ENCODE peak calls at places on chromosomes 7 and 10, in six cellular contexts. E is H54, P is heart left ventricle, T is spleen, Q is esophagus squamous epithelium, H is K562. Y is an unnamed sample.

GRCh38 chr7:55961994-55962393 is 2.4 kb upstream of the NIPSNAP2 start:
- DNase-seq in Q (no peak), P (no peak), E (no peak), H (no peak), T (no peak), Y (peak)

GRCh38 chr10:102727037-102727818 is 12.8 kb downstream of the SFXN2 start:
- DNase-seq in T (no peak), Q (no peak), E (no peak), H (no peak), P (no peak), Y (no peak)

GRCh38 chr10:84762754-84763394 is 434.5 kb downstream of the CCSER2 start:
- DNase-seq in Q (no peak), H (peak), E (peak), P (no peak), T (no peak), Y (no peak)

GRCh38 chr7:81665236-81665635 is 104.6 kb downstream of the HGF start:
- DNase-seq in T (no peak), Q (no peak), P (no peak), E (no peak), H (no peak), Y (no peak)

GRCh38 chr10:87866575-87866974 is 3.1 kb downstream of the PTEN start:
- DNase-seq in T (no peak), P (no peak), Q (no peak), E (no peak), H (no peak), Y (peak)

GRCh38 chr7:1779445-1779844 is 109.4 kb downstream of the ELFN1 start:
- DNase-seq in Q (no peak), P (no peak), T (no peak), H (no peak), E (no peak), Y (no peak)

GRCh38 chr7:15397921-15398560 is 163.8 kb downstream of the AGMO start:
- DNase-seq in E (no peak), Q (no peak), T (no peak), P (no peak), H (no peak), Y (no peak)

GRCh38 chr10:77391605-77392235 is 245.9 kb downstream of the KCNMA1 start:
- DNase-seq in E (peak), T (no peak), P (peak), Q (no peak), H (peak), Y (peak)

GRCh38 chr10:64506963-64507362 is 985.8 kb downstream of the REEP3 start:
- DNase-seq in E (no peak), Q (no peak), P (no peak), T (no peak), H (no peak), Y (peak)

GRCh38 chr7:2645274-2645868 is 13.6 kb downstream of the TTYH3 start:
- DNase-seq in E (no peak), H (no peak), Q (no peak), T (peak), P (no peak), Y (no peak)

GRCh38 chr10:50275650-50276235 is 24.4 kb upstream of the ASAH2 start:
- DNase-seq in Q (no peak), E (no peak), T (peak), P (no peak), H (peak), Y (peak)

GRCh38 chr10:132610071-132610701 is 72.6 kb downstream of the INPP5A start:
- DNase-seq in E (no peak), H (no peak), Q (no peak), P (no peak), T (peak), Y (no peak)

GRCh38 chr7:36984051-36984492 is 259.8 kb upstream of the AOAH start:
- DNase-seq in H (no peak), E (no peak), P (no peak), T (no peak), Q (no peak), Y (no peak)

GRCh38 chr10:75034131-75034512 is 77.3 kb upstream of the SAMD8 start:
- DNase-seq in P (no peak), H (no peak), T (no peak), E (no peak), Q (no peak), Y (no peak)

GRCh38 chr7:74478671-74479065 is 25.0 kb downstream of the GTF2IRD1 start:
- DNase-seq in T (no peak), H (no peak), E (no peak), Q (no peak), P (no peak), Y (no peak)

GRCh38 chr10:98855403-98856189 is 380.1 kb downstream of the HPSE2 start:
- DNase-seq in H (no peak), Q (no peak), P (no peak), T (no peak), E (no peak), Y (no peak)

GRCh38 chr7:14092376-14092775 is 102.9 kb upstream of the ETV1 start:
- DNase-seq in Q (no peak), H (no peak), P (no peak), E (no peak), T (no peak), Y (no peak)

GRCh38 chr7:51539840-51540239 is 223.2 kb upstream of the COBL start:
- DNase-seq in H (no peak), Q (no peak), P (no peak), T (no peak), E (no peak), Y (no peak)

GRCh38 chr7:16301251-16301650 is 120.1 kb downstream of the CRPPA start:
- DNase-seq in Q (no peak), T (no peak), H (no peak), P (no peak), E (no peak), Y (no peak)

GRCh38 chr10:20963056-20963455 is 65.9 kb upstream of the NEBL start:
- DNase-seq in H (no peak), E (no peak), Q (no peak), T (no peak), P (no peak), Y (no peak)

GRCh38 chr7:22052221-22052639 is 106.5 kb upstream of the CDCA7L start:
- DNase-seq in Q (no peak), T (no peak), P (no peak), E (no peak), H (no peak), Y (no peak)

GRCh38 chr10:117160567-117160966 is 22.5 kb upstream of the VAX1 start:
- DNase-seq in E (no peak), T (no peak), Q (no peak), H (no peak), P (no peak), Y (no peak)

GRCh38 chr10:117161386-117162033 is 23.4 kb upstream of the VAX1 start:
- DNase-seq in H (no peak), T (no peak), P (no peak), Q (no peak), E (no peak), Y (no peak)

GRCh38 chr10:117163061-117163953 is 25.2 kb upstream of the VAX1 start:
- DNase-seq in H (peak), E (no peak), P (no peak), Q (no peak), T (no peak), Y (no peak)

GRCh38 chr10:117163954-117164292 is 25.9 kb upstream of the VAX1 start:
- DNase-seq in Q (no peak), H (no peak), P (no peak), E (no peak), T (no peak), Y (no peak)

GRCh38 chr10:117162093-117163021 is 24.3 kb upstream of the VAX1 start:
- DNase-seq in T (no peak), E (no peak), P (no peak), H (no peak), Q (no peak), Y (no peak)
- TF ChIP-seq POLR2A in T (no peak), E (no peak), P (no peak), H (no peak), Q (no peak), Y (no peak)

DNA sequence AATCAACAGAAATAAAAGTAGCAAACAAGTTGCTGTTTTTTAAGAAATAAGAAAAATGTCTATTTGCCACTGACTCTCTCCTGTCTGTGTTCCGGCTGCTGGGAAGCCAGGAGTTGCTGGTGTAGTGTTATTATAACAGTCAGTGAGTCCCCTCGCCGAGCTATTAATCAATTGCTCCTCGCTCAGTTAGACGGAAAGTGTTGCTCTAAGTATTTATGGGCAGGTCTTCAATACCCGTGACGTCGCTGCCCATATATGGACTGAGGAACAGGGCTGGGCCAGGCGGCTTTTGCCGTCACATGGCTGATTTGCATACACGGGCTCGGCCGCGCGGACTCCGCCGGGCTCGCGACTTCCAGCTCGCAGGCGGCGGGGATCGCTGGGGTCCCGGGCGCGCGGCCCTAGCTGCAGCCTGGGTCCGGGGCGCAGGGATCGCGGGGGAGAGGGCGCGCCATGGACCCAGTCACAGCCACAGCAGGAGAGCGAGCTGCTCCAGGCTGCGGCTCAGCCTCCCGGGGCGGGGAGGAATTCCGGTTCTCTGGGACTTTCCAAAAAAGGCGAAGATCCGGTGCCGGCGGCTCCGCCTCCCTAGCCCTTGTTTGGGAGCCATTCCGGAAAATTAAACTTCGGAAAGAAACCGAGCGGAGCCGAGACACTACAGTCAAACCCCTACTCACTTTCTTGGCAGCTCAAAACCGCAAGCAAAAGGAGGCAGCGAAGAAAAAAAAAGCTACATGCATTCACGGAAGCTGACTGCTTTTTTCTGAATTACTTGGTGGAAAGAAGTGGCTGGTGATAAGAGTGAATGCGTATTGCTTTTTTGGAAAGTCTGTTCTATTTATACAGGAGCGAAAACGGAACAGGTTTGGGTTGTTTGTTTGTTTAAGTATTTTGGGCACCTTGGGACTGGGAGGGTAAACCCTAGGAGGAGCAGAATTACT is at the start of gene EGR2:
- DNase-seq in Q (peak), H (peak), P (peak), E (peak), T (peak), Y (peak)
- TF ChIP-seq POLR2A in Q (no peak), H (peak), P (no peak), E (no peak), T (no peak), Y (peak)

DNA sequence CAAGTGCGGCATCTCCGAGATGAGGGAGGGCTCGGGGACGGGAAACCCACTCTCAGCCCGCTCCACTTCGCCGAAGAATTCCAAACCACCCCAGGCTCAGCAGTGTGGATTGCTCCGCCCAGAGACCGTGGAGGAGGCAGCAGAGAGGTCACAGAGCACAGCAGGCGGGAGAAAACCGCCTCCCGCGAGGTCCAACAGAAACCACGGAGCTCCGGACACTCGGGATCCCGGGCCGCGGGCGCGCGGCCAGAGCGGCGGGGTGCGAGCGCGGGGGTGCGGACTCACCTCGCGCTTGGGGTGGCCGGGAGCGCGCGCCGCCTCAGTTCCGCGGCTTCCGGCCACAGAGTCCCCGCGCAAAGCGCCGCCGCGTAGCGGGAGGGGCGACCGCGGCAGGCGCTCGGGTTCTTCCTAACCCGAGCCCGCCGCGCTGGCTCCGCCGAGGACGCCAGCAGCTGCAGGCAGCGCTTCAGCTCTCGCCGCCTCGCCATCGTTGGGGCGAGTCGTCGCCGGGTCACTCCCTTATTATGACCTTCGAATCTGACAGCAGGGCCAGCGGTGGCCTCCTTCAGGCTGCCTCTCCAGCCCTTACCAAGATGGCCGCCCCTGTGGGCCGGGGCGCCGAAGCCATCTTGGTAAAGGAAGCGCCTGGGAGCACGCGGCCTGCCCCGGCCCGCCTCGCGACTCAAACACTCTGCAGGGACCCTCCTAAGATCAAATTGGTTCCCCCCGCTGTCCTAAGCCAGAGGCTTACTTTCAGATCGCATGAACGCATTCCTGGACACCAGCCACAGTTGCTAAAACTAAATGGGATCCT is at the start of gene NAPEPLD:
- DNase-seq in E (peak), P (peak), H (peak), T (peak), Q (peak), Y (peak)
- TF ChIP-seq POLR2A in E (peak), P (no peak), H (peak), T (no peak), Q (no peak), Y (peak)

DNA sequence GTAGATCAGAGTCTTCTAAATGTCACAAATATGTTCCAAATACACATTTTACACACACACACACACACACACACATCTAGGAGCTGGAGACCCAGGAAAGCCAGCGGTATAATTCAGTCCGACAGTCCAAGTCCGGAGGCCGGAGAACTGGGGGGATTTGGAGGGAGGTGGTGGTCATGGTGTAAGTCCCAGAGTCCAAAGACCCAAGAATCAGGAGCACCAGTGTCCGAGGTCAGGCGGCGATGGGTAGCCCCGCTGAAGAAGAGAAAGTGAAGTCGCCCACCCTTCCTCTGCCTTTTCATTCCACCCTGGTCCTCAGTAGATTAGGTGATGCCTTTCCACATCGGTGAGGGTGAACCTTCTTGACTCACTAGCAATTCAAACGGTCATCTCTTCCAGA is 154.8 kb downstream of the CAMK1D start:
- DNase-seq in Q (no peak), T (peak), P (no peak), H (no peak), E (no peak), Y (no peak)
- TF ChIP-seq POLR2A in Q (no peak), T (no peak), P (no peak), H (no peak), E (no peak), Y (no peak)

DNA sequence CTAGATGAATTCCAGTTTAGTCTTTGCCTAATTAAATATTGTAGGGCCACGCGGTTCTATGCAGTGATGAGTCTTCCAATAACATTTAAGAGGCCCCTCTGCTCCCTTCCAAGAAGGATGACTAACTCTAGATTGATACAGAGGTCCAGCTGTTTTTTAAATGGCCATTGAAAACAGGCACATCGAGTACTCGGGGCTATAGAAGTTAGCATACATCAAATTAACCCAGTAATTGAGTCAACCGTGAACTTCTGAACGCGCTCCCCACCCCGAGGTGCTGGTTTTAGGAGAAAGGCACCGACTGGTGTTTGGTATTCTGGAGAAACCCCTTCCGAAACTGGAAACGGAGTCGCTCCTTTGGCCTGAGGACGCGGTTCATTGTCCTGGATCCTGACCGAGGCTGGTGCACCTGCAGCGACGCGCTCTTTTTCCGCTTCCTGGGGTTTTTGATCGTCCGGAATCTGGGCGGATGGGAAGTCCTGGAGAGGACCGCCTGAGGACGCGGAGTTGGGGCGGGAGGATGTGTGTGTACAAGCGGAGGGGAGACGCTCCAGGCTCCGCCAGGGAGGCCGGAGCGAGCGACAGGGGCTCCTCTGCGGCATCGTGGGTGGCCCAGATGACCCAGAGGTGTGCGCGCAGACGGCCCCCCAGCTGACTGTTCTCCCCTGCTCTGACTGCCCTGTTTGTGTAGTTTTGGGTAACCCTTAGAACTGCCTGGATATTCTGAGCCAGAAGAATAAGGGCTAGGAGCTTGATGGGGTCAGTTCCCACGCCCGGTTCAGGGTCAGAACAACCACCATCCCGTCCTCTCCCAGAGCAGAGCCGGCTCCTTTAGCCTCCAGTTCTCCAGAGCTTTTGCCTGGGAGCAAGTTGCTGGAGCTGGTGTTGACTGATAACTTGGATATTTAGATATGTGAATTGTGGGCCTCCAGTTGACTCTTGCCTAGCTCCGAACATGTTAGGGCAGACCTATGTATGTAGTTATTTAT is 712 bp downstream of the FAM221A start:
- DNase-seq in T (peak), P (peak), Q (no peak), E (peak), H (no peak), Y (peak)
- TF ChIP-seq POLR2A in T (no peak), P (no peak), Q (no peak), E (no peak), H (no peak), Y (no peak)

GRCh38 chr10:95729323-95730055 is 26.5 kb upstream of the ENTPD1 start:
- DNase-seq in Q (no peak), E (no peak), H (no peak), P (no peak), T (no peak), Y (peak)
- TF ChIP-seq POLR2A in Q (no peak), E (no peak), H (no peak), P (no peak), T (no peak), Y (no peak)

GRCh38 chr7:140479062-140479738 is at the start of gene MKRN1:
- DNase-seq in E (peak), Q (peak), P (peak), T (peak), H (peak), Y (peak)
- TF ChIP-seq POLR2A in E (peak), Q (no peak), P (no peak), T (no peak), H (peak), Y (peak)

GRCh38 chr10:128125944-128126764 is at the start of gene MKI67:
- DNase-seq in P (peak), T (peak), Q (peak), E (peak), H (peak), Y (peak)
- TF ChIP-seq POLR2A in P (no peak), T (no peak), Q (no peak), E (peak), H (peak), Y (peak)

Y was measured in erythroblast.